ENCODE peak calls at places on chromosome 1, in seven cellular contexts. One of them, this sample, is unnamed.

GRCh38 chr1:2455757-2456156 is 20.3 kb upstream of the PLCH2 start:
- DNase-seq in neural progenitor cell: no peak
- DNase-seq in spleen: no peak
- DNase-seq in naive thymus-derived CD4-positive, alpha-beta T cell: no peak
- DNase-seq in gastrocnemius medialis: no peak
- DNase-seq in colonic mucosa: no peak
- DNase-seq in ovary: no peak
- DNase-seq in this sample: no peak

GRCh38 chr1:84117868-84118267 is 26.2 kb upstream of the PRKACB start:
- DNase-seq in neural progenitor cell: no peak
- DNase-seq in spleen: no peak
- DNase-seq in naive thymus-derived CD4-positive, alpha-beta T cell: no peak
- DNase-seq in gastrocnemius medialis: no peak
- DNase-seq in colonic mucosa: no peak
- DNase-seq in ovary: no peak
- DNase-seq in this sample: no peak

GRCh38 chr1:53417003-53417402 is 42.2 kb upstream of the DMRTB1 start:
- DNase-seq in neural progenitor cell: no peak
- DNase-seq in spleen: no peak
- DNase-seq in naive thymus-derived CD4-positive, alpha-beta T cell: no peak
- DNase-seq in gastrocnemius medialis: no peak
- DNase-seq in colonic mucosa: no peak
- DNase-seq in ovary: no peak
- DNase-seq in this sample: peak; percentile 8

GRCh38 chr1:16117369-16117768 is 38.5 kb downstream of the EPHA2 start:
- DNase-seq in neural progenitor cell: no peak
- DNase-seq in spleen: no peak
- DNase-seq in naive thymus-derived CD4-positive, alpha-beta T cell: no peak
- DNase-seq in gastrocnemius medialis: no peak
- DNase-seq in colonic mucosa: no peak
- DNase-seq in ovary: no peak
- DNase-seq in this sample: no peak

GRCh38 chr1:14511856-14512585 is 86.5 kb upstream of the KAZN start:
- DNase-seq in neural progenitor cell: no peak
- DNase-seq in spleen: no peak
- DNase-seq in naive thymus-derived CD4-positive, alpha-beta T cell: no peak
- DNase-seq in gastrocnemius medialis: no peak
- DNase-seq in colonic mucosa: no peak
- DNase-seq in ovary: no peak
- DNase-seq in this sample: no peak

GRCh38 chr1:46285730-46286477 is 17.5 kb downstream of the LRRC41 start:
- DNase-seq in neural progenitor cell: peak; percentile 13
- DNase-seq in spleen: no peak
- DNase-seq in naive thymus-derived CD4-positive, alpha-beta T cell: peak; percentile 19
- DNase-seq in gastrocnemius medialis: peak; percentile 87
- DNase-seq in colonic mucosa: no peak
- DNase-seq in ovary: no peak
- DNase-seq in this sample: no peak

GRCh38 chr1:26784023-26784871 is 3.5 kb upstream of the PIGV start:
- DNase-seq in neural progenitor cell: peak; percentile 26
- DNase-seq in spleen: no peak
- DNase-seq in naive thymus-derived CD4-positive, alpha-beta T cell: no peak
- DNase-seq in gastrocnemius medialis: no peak
- DNase-seq in colonic mucosa: peak; percentile 87
- DNase-seq in ovary: peak; percentile 95
- DNase-seq in this sample: peak; percentile 78

GRCh38 chr1:208278638-208279037 is 34.5 kb upstream of the PLXNA2 start:
- DNase-seq in neural progenitor cell: peak; percentile 23
- DNase-seq in spleen: no peak
- DNase-seq in naive thymus-derived CD4-positive, alpha-beta T cell: no peak
- DNase-seq in gastrocnemius medialis: no peak
- DNase-seq in colonic mucosa: no peak
- DNase-seq in ovary: no peak
- DNase-seq in this sample: no peak

GRCh38 chr1:178939328-178939727 is 68.5 kb upstream of the ANGPTL1 start:
- DNase-seq in neural progenitor cell: no peak
- DNase-seq in spleen: no peak
- DNase-seq in naive thymus-derived CD4-positive, alpha-beta T cell: no peak
- DNase-seq in gastrocnemius medialis: no peak
- DNase-seq in colonic mucosa: no peak
- DNase-seq in ovary: no peak
- DNase-seq in this sample: no peak

GRCh38 chr1:160371691-160372208 is 4.9 kb downstream of the NHLH1 start:
- DNase-seq in neural progenitor cell: no peak
- DNase-seq in spleen: no peak
- DNase-seq in naive thymus-derived CD4-positive, alpha-beta T cell: no peak
- DNase-seq in gastrocnemius medialis: no peak
- DNase-seq in colonic mucosa: no peak
- DNase-seq in ovary: no peak
- DNase-seq in this sample: no peak

GRCh38 chr1:92968138-92969032 is 7.1 kb upstream of the DIPK1A start:
- DNase-seq in neural progenitor cell: peak; percentile 18
- DNase-seq in spleen: no peak
- DNase-seq in naive thymus-derived CD4-positive, alpha-beta T cell: peak; percentile 53
- DNase-seq in gastrocnemius medialis: no peak
- DNase-seq in colonic mucosa: no peak
- DNase-seq in ovary: no peak
- DNase-seq in this sample: no peak

GRCh38 chr1:223129229-223129851 is 13.7 kb downstream of the TLR5 start:
- DNase-seq in neural progenitor cell: peak; percentile 91
- DNase-seq in spleen: peak; percentile 95
- DNase-seq in naive thymus-derived CD4-positive, alpha-beta T cell: peak; percentile 55
- DNase-seq in gastrocnemius medialis: peak; percentile 27
- DNase-seq in colonic mucosa: peak; percentile 75
- DNase-seq in ovary: peak; percentile 74
- DNase-seq in this sample: no peak

GRCh38 chr1:183163311-183163710 is 22.8 kb upstream of the LAMC2 start:
- DNase-seq in neural progenitor cell: no peak
- DNase-seq in spleen: no peak
- DNase-seq in naive thymus-derived CD4-positive, alpha-beta T cell: no peak
- DNase-seq in gastrocnemius medialis: no peak
- DNase-seq in colonic mucosa: no peak
- DNase-seq in ovary: no peak
- DNase-seq in this sample: peak; percentile 60

GRCh38 chr1:162878000-162878596 is 17.1 kb upstream of the CCDC190 start:
- DNase-seq in neural progenitor cell: peak; percentile 73
- DNase-seq in spleen: no peak
- DNase-seq in naive thymus-derived CD4-positive, alpha-beta T cell: no peak
- DNase-seq in gastrocnemius medialis: no peak
- DNase-seq in colonic mucosa: peak; percentile 51
- DNase-seq in ovary: peak; percentile 29
- DNase-seq in this sample: no peak

GRCh38 chr1:241612533-241613505 is 27.4 kb downstream of the CHML start:
- DNase-seq in neural progenitor cell: no peak
- DNase-seq in spleen: no peak
- DNase-seq in naive thymus-derived CD4-positive, alpha-beta T cell: no peak
- DNase-seq in gastrocnemius medialis: no peak
- DNase-seq in colonic mucosa: no peak
- DNase-seq in ovary: no peak
- DNase-seq in this sample: peak; percentile 79

GRCh38 chr1:165397945-165398344 is 41.4 kb upstream of the LMX1A start:
- DNase-seq in neural progenitor cell: no peak
- DNase-seq in spleen: no peak
- DNase-seq in naive thymus-derived CD4-positive, alpha-beta T cell: no peak
- DNase-seq in gastrocnemius medialis: no peak
- DNase-seq in colonic mucosa: no peak
- DNase-seq in ovary: no peak
- DNase-seq in this sample: no peak

GRCh38 chr1:166080277-166080964 is 86.4 kb downstream of the FAM78B start:
- DNase-seq in neural progenitor cell: no peak
- DNase-seq in spleen: no peak
- DNase-seq in naive thymus-derived CD4-positive, alpha-beta T cell: no peak
- DNase-seq in gastrocnemius medialis: no peak
- DNase-seq in colonic mucosa: no peak
- DNase-seq in ovary: no peak
- DNase-seq in this sample: no peak

GRCh38 chr1:25795955-25796806 is 3.8 kb upstream of the SELENON start:
- DNase-seq in neural progenitor cell: no peak
- DNase-seq in spleen: no peak
- DNase-seq in naive thymus-derived CD4-positive, alpha-beta T cell: no peak
- DNase-seq in gastrocnemius medialis: peak; percentile 78
- DNase-seq in colonic mucosa: no peak
- DNase-seq in ovary: no peak
- DNase-seq in this sample: no peak

GRCh38 chr1:20150326-20150705 is 11.2 kb downstream of the PLA2G2F start:
- DNase-seq in neural progenitor cell: no peak
- DNase-seq in spleen: no peak
- DNase-seq in naive thymus-derived CD4-positive, alpha-beta T cell: no peak
- DNase-seq in gastrocnemius medialis: no peak
- DNase-seq in colonic mucosa: no peak
- DNase-seq in ovary: no peak
- DNase-seq in this sample: no peak

GRCh38 chr1:246078126-246078887 is 428.8 kb downstream of the SMYD3 start:
- DNase-seq in neural progenitor cell: no peak
- DNase-seq in spleen: no peak
- DNase-seq in naive thymus-derived CD4-positive, alpha-beta T cell: no peak
- DNase-seq in gastrocnemius medialis: no peak
- DNase-seq in colonic mucosa: no peak
- DNase-seq in ovary: no peak
- DNase-seq in this sample: no peak

GRCh38 chr1:229874150-229874549 is 192.9 kb upstream of the GALNT2 start:
- DNase-seq in neural progenitor cell: no peak
- DNase-seq in spleen: no peak
- DNase-seq in naive thymus-derived CD4-positive, alpha-beta T cell: no peak
- DNase-seq in gastrocnemius medialis: no peak
- DNase-seq in colonic mucosa: no peak
- DNase-seq in ovary: no peak
- DNase-seq in this sample: no peak

GRCh38 chr1:45005761-45006160 is 5.4 kb downstream of the HECTD3 start:
- DNase-seq in neural progenitor cell: no peak
- DNase-seq in spleen: no peak
- DNase-seq in naive thymus-derived CD4-positive, alpha-beta T cell: no peak
- DNase-seq in gastrocnemius medialis: no peak
- DNase-seq in colonic mucosa: no peak
- DNase-seq in ovary: no peak
- DNase-seq in this sample: no peak

GRCh38 chr1:11516961-11517635 is 38.1 kb downstream of the DISP3 start:
- DNase-seq in neural progenitor cell: no peak
- DNase-seq in spleen: no peak
- DNase-seq in naive thymus-derived CD4-positive, alpha-beta T cell: no peak
- DNase-seq in gastrocnemius medialis: no peak
- DNase-seq in colonic mucosa: no peak
- DNase-seq in ovary: no peak
- DNase-seq in this sample: no peak

GRCh38 chr1:85015826-85016225 is 18.9 kb upstream of the MCOLN2 start:
- DNase-seq in neural progenitor cell: no peak
- DNase-seq in spleen: no peak
- DNase-seq in naive thymus-derived CD4-positive, alpha-beta T cell: no peak
- DNase-seq in gastrocnemius medialis: no peak
- DNase-seq in colonic mucosa: no peak
- DNase-seq in ovary: no peak
- DNase-seq in this sample: no peak

GRCh38 chr1:31957701-31958674 is 19.8 kb upstream of the PTP4A2 start:
- DNase-seq in neural progenitor cell: no peak
- DNase-seq in spleen: no peak
- DNase-seq in naive thymus-derived CD4-positive, alpha-beta T cell: no peak
- DNase-seq in gastrocnemius medialis: peak; percentile 11
- DNase-seq in colonic mucosa: no peak
- DNase-seq in ovary: no peak
- DNase-seq in this sample: peak; percentile 25

GRCh38 chr1:186858923-186859322 is 30.2 kb downstream of the PLA2G4A start:
- DNase-seq in neural progenitor cell: no peak
- DNase-seq in spleen: no peak
- DNase-seq in naive thymus-derived CD4-positive, alpha-beta T cell: no peak
- DNase-seq in gastrocnemius medialis: no peak
- DNase-seq in colonic mucosa: no peak
- DNase-seq in ovary: peak; percentile 52
- DNase-seq in this sample: no peak

GRCh38 chr1:111542187-111542586 is 38.8 kb upstream of the ADORA3 start:
- DNase-seq in neural progenitor cell: no peak
- DNase-seq in spleen: no peak
- DNase-seq in naive thymus-derived CD4-positive, alpha-beta T cell: no peak
- DNase-seq in gastrocnemius medialis: no peak
- DNase-seq in colonic mucosa: no peak
- DNase-seq in ovary: no peak
- DNase-seq in this sample: no peak
- H3K4me1 ChIP-seq in neural progenitor cell: peaks cover 8% of the 10 kb centered on the region
- H3K4me1 ChIP-seq in spleen: no peaks in the 10 kb centered on the region
- H3K4me1 ChIP-seq in naive thymus-derived CD4-positive, alpha-beta T cell: no peaks in the 10 kb centered on the region
- H3K4me1 ChIP-seq in gastrocnemius medialis: no peaks in the 10 kb centered on the region
- H3K4me1 ChIP-seq in colonic mucosa: no peaks in the 10 kb centered on the region
- H3K4me1 ChIP-seq in ovary: no peaks in the 10 kb centered on the region
- H3K4me1 ChIP-seq in this sample: peaks cover 29% of the 10 kb centered on the region

DNA sequence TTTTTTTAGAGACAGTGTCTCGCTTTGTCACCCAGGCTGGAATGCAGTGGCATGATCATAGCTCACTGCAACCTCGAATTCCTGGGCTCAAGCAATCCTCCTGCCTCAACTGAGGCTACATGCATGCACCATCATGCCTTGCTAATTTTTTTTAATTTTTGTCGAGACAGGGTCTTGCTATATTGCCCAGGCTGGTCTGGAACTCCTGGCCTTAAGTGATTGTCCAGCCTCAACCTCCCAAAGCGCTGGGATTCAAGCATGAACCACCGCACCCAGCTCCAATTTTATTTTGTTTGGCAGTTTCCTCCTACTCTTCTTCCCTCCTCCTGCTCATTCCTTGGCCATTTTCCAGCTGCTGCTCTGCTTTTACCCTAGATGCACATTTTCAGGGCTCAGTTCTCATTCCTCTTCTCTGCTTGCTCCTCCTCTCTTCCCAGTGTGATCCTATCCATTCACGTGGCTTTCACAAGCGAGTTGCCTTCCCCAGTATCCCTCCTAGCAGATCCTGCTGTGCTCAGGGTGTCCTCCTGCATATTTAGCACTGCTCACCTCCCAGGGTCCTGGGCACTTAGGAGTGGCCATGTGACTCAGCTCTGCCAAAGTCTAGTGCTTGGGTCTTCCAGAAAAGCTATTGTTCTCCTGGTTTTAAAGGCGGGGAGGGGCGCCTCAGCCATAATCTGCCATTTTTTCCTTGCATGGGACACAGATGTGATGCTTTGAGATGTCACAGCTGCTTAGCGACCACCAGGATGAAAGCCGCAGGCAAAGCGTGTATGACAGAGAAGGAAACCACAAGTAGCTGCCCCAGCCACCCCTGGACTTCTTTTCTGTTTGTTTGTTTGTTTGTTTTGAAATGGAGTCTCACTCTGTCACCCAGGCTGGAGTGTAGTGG is 33.6 kb downstream of the PSEN2 start:
- DNase-seq in neural progenitor cell: no peak
- DNase-seq in spleen: no peak
- DNase-seq in naive thymus-derived CD4-positive, alpha-beta T cell: no peak
- DNase-seq in gastrocnemius medialis: no peak
- DNase-seq in colonic mucosa: no peak
- DNase-seq in ovary: peak; percentile 66
- DNase-seq in this sample: no peak
- H3K4me1 ChIP-seq in neural progenitor cell: no peaks in the 10 kb centered on the region
- H3K4me1 ChIP-seq in spleen: no peaks in the 10 kb centered on the region
- H3K4me1 ChIP-seq in naive thymus-derived CD4-positive, alpha-beta T cell: no peaks in the 10 kb centered on the region
- H3K4me1 ChIP-seq in gastrocnemius medialis: no peaks in the 10 kb centered on the region
- H3K4me1 ChIP-seq in colonic mucosa: no peaks in the 10 kb centered on the region
- H3K4me1 ChIP-seq in ovary: no peaks in the 10 kb centered on the region
- H3K4me1 ChIP-seq in this sample: no peaks in the 10 kb centered on the region

GRCh38 chr1:1071486-1072298 is 2.4 kb downstream of the RNF223 start:
- DNase-seq in neural progenitor cell: no peak
- DNase-seq in spleen: no peak
- DNase-seq in naive thymus-derived CD4-positive, alpha-beta T cell: no peak
- DNase-seq in gastrocnemius medialis: no peak
- DNase-seq in colonic mucosa: no peak
- DNase-seq in ovary: no peak
- DNase-seq in this sample: no peak
- H3K4me1 ChIP-seq in neural progenitor cell: no peaks in the 10 kb centered on the region
- H3K4me1 ChIP-seq in spleen: peaks cover 31% of the 10 kb centered on the region
- H3K4me1 ChIP-seq in naive thymus-derived CD4-positive, alpha-beta T cell: peaks cover 6% of the 10 kb centered on the region
- H3K4me1 ChIP-seq in gastrocnemius medialis: peaks cover 3% of the 10 kb centered on the region
- H3K4me1 ChIP-seq in colonic mucosa: peaks cover 5% of the 10 kb centered on the region
- H3K4me1 ChIP-seq in ovary: peaks cover 2% of the 10 kb centered on the region
- H3K4me1 ChIP-seq in this sample: peaks cover 59% of the 10 kb centered on the region

GRCh38 chr1:205321109-205321958 is at the start of gene NUAK2:
- DNase-seq in neural progenitor cell: peak; percentile 99
- DNase-seq in spleen: peak; percentile 98
- DNase-seq in naive thymus-derived CD4-positive, alpha-beta T cell: peak; percentile 84
- DNase-seq in gastrocnemius medialis: peak; percentile 83
- DNase-seq in colonic mucosa: peak; percentile 97
- DNase-seq in ovary: peak; percentile 88
- DNase-seq in this sample: peak; percentile 91
- H3K4me1 ChIP-seq in neural progenitor cell: peaks cover 48% of the 10 kb centered on the region
- H3K4me1 ChIP-seq in spleen: peaks cover 70% of the 10 kb centered on the region
- H3K4me1 ChIP-seq in naive thymus-derived CD4-positive, alpha-beta T cell: peaks cover 49% of the 10 kb centered on the region
- H3K4me1 ChIP-seq in gastrocnemius medialis: peaks cover 41% of the 10 kb centered on the region
- H3K4me1 ChIP-seq in colonic mucosa: peaks cover 22% of the 10 kb centered on the region
- H3K4me1 ChIP-seq in ovary: peaks cover 15% of the 10 kb centered on the region
- H3K4me1 ChIP-seq in this sample: peaks cover 56% of the 10 kb centered on the region